ENCODE peak calls at places on chromosomes 2 and 18, in four cellular contexts. Z is HCT116, X is AG10803, I is tibial nerve. Q is an unnamed sample.

GRCh38 chr2:15974565-15975260 is 34.4 kb downstream of the MYCN start:
- DNase-seq in I (no peak), Z (no peak), X (no peak), Q (no peak)

GRCh38 chr2:73197579-73197978 is 4.8 kb upstream of the NOTO start:
- DNase-seq in I (no peak), X (no peak), Z (no peak), Q (no peak)

GRCh38 chr2:189440644-189440946 is 679 bp upstream of the WDR75 start:
- DNase-seq in I (no peak), Z (no peak), X (no peak), Q (no peak)

GRCh38 chr2:101517753-101518152 is 42.8 kb upstream of the RFX8 start:
- DNase-seq in Z (no peak), X (peak; percentile 83), I (no peak), Q (no peak)

GRCh38 chr2:8546319-8547283 is 135.3 kb upstream of the ID2 start:
- DNase-seq in I (no peak), Z (no peak), X (no peak), Q (no peak)

GRCh38 chr18:74012954-74013630 is 134.5 kb downstream of the FBXO15 start:
- DNase-seq in I (no peak), Z (no peak), X (no peak), Q (no peak)

GRCh38 chr2:45006041-45006941 is 3.0 kb downstream of the SIX2 start:
- DNase-seq in I (no peak), Z (no peak), X (no peak), Q (no peak)

GRCh38 chr2:65545818-65546217 is 113.4 kb upstream of the SPRED2 start:
- DNase-seq in I (no peak), X (peak; percentile 44), Z (no peak), Q (no peak)

GRCh38 chr2:170073288-170073687 is 104.7 kb upstream of the MYO3B start:
- DNase-seq in Z (no peak), X (peak; percentile 85), I (peak; percentile 65), Q (no peak)

GRCh38 chr2:96301897-96302296 is 3.4 kb downstream of the SNRNP200 start:
- DNase-seq in I (no peak), X (no peak), Z (no peak), Q (no peak)

GRCh38 chr2:188610827-188611226 is 319.2 kb downstream of the GULP1 start:
- DNase-seq in I (no peak), Z (no peak), X (peak; percentile 30), Q (no peak)

GRCh38 chr2:106983305-106983704 is 97.3 kb upstream of the ST6GAL2 start:
- DNase-seq in X (peak; percentile 31), Z (no peak), I (no peak), Q (no peak)

GRCh38 chr2:216633616-216634316 is 546 bp downstream of the IGFBP2 start:
- DNase-seq in Z (no peak), I (no peak), X (no peak), Q (no peak)

GRCh38 chr2:47520825-47521665 is 118.1 kb downstream of the MSH2 start:
- DNase-seq in I (no peak), Z (no peak), X (peak; percentile 33), Q (peak; percentile 79)

GRCh38 chr2:136136921-136137320 is 19.0 kb upstream of the CXCR4 start:
- DNase-seq in I (no peak), X (no peak), Z (peak; percentile 66), Q (no peak)

GRCh38 chr2:46669996-46670793 is 190.8 kb downstream of the TMEM247 start:
- DNase-seq in X (peak; percentile 83), Z (no peak), I (no peak), Q (no peak)

GRCh38 chr2:33678447-33678846 is 79.3 kb upstream of the FAM98A start:
- DNase-seq in X (no peak), I (no peak), Z (no peak), Q (no peak)

GRCh38 chr18:55706893-55707292 is 118.9 kb upstream of the TCF4 start:
- DNase-seq in X (peak; percentile 93), I (no peak), Z (no peak), Q (no peak)

GRCh38 chr2:181948227-181948626 is 37.4 kb upstream of the PPP1R1C start:
- DNase-seq in X (no peak), Z (no peak), I (no peak), Q (no peak)

GRCh38 chr18:24534271-24534670 is 73.8 kb downstream of the HRH4 start:
- DNase-seq in Z (no peak), X (peak; percentile 6), I (no peak), Q (no peak)

GRCh38 chr2:121187351-121187921 is 97.6 kb downstream of the TFCP2L1 start:
- DNase-seq in X (no peak), Z (no peak), I (no peak), Q (no peak)

GRCh38 chr18:8890957-8891464 is 185.7 kb downstream of the MTCL1 start:
- DNase-seq in Z (peak; percentile 77), I (no peak), X (peak; percentile 94), Q (no peak)

GRCh38 chr18:74069178-74070050 is 78.2 kb downstream of the FBXO15 start:
- DNase-seq in I (no peak), Z (no peak), X (no peak), Q (no peak)

GRCh38 chr18:2502394-2502793 is 68.9 kb downstream of the METTL4 start:
- DNase-seq in Z (no peak), I (no peak), X (no peak), Q (no peak)

GRCh38 chr2:120680136-120680761 is 55.4 kb upstream of the GLI2 start:
- DNase-seq in X (peak; percentile 87), I (peak; percentile 88), Z (peak; percentile 80), Q (peak; percentile 68)

GRCh38 chr2:138997849-138998517 is 217.8 kb upstream of the NXPH2 start:
- DNase-seq in Z (peak; percentile 39), X (no peak), I (no peak), Q (no peak)

GRCh38 chr2:147173186-147173575 is 671.6 kb upstream of the ACVR2A start:
- DNase-seq in Z (no peak), X (peak; percentile 85), I (no peak), Q (no peak)

DNA sequence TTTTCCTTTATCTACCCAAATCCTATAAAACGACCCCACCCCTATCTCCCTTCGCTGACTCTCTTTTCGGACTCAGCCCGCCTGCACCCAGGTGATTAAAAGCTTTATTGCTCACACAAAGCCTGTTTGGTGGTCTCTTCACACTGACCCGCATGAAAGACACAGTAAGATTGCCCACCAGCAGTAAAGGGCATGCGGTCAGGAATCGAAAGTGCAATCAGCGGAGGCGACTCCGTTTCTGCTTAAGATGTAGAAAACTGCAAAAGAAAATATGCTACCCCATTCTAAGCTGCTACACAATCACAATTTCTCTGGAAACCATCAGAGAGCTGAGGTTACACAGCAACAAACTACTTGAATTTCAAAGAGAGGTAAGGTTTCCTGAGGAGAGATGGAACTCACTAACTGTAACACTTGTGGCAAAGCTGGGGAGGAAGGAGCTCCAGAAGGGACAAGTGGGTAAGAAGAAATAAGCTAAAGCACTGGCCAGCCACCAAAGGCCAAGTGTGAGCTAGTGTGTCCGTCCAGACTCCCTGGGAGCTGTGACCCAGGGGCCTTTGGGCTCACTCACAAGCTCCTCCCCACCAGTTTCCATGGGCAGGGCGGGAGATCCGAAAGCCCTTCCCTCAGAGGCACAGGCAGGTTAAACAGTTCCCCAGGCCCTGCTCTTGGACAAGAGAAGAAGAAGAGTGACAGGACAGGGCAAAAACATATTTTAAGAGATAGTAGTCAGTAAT is 72.8 kb upstream of the TGFA start:
- DNase-seq in Z (no peak), X (no peak), I (no peak), Q (no peak)
- H3K4me3 ChIP-seq in Z (no peak overlapping the region), X (no peak overlapping the region), I (no peak overlapping the region), Q (no peak overlapping the region)

GRCh38 chr2:118945921-118946320 is 3.9 kb downstream of the MARCO start:
- DNase-seq in X (no peak), Z (no peak), I (no peak), Q (no peak)
- TF ChIP-seq CTCF in X (no peak), Z (no peak), I (no peak), Q (no peak)

GRCh38 chr2:224347181-224348051 is 54.5 kb downstream of the FAM124B start:
- DNase-seq in I (no peak), Z (no peak), X (no peak), Q (no peak)

GRCh38 chr2:224343226-224343625 is 58.7 kb downstream of the FAM124B start:
- DNase-seq in X (no peak), Z (no peak), I (no peak), Q (no peak)

GRCh38 chr2:224350703-224351102 is 51.2 kb downstream of the FAM124B start:
- DNase-seq in X (no peak), I (no peak), Z (no peak), Q (no peak)

DNA sequence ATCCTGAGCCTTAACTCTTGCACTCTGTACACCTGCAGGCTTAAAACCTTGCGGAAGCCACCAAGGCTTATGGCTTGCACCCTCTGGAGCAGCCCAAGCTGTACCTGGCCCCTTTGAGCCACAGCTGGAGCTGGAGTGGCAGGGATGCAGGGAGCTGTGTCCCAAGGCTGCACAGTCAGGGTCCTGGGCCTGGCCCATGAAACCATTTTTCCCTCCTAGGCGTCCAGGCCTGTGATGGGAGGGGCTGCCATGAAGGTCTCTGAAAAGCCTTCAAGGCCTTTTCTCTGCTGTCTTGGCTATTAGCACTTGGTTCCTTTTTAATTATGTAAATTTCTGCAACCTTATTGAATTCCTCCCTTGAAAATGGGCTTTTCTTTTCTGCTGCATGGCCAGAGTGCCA is 56.4 kb downstream of the FAM124B start:
- DNase-seq in Z (no peak), I (no peak), X (no peak), Q (no peak)
- H3K4me3 ChIP-seq in Z (no peak overlapping the region), I (no peak overlapping the region), X (no peak overlapping the region), Q (no peak overlapping the region)

GRCh38 chr2:31762085-31762484 is 181.3 kb upstream of the SRD5A2 start:
- DNase-seq in X (no peak), Z (no peak), I (no peak), Q (no peak)
- TF ChIP-seq CTCF in X (no peak), Z (no peak), I (no peak), Q (no peak)

GRCh38 chr18:3663870-3664512 is 214.0 kb downstream of the TGIF1 start:
- DNase-seq in Z (no peak), X (no peak), I (no peak), Q (no peak)

GRCh38 chr18:3666526-3667254 is 216.7 kb downstream of the TGIF1 start:
- DNase-seq in Z (no peak), X (no peak), I (no peak), Q (no peak)

GRCh38 chr18:3665780-3666525 is 216.0 kb downstream of the TGIF1 start:
- DNase-seq in I (peak; percentile 86), X (peak; percentile 85), Z (peak; percentile 95), Q (peak; percentile 88)

GRCh38 chr18:3664563-3665178 is 214.7 kb downstream of the TGIF1 start:
- DNase-seq in I (no peak), X (no peak), Z (no peak), Q (no peak)

DNA sequence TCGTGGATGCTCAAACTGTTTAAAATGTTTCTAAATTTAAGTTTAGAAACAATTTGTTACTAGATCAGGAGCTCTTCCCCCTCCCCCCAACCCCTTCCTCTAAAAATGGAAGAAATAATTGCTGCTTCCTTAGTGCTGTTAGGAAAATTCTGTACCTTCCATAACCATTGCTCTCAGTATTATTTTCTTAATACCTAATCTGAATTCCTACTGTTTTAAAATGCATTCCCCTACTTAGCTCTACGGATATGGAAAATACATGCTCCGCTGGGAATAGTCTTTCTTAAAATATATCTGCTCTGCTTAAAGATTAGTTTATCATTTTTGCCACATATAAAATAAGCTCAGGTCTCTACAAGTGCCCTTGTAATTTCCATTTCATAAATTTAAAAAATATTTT is 215.2 kb downstream of the TGIF1 start:
- DNase-seq in I (no peak), Z (no peak), X (no peak), Q (no peak)
- H3K4me3 ChIP-seq in I (no peak overlapping the region), Z (no peak overlapping the region), X (no peak overlapping the region), Q (no peak overlapping the region)

Q was measured in mucosa of descending colon.